ENCODE peak calls at places on chromosomes 5 and 9, in nine cellular contexts. One of them, this sample, is unnamed.

GRCh38 chr5:84255318-84255717 is 129.4 kb downstream of the EDIL3 start:
- DNase-seq in LoVo: peak
- DNase-seq in NCI-H82: peak
- DNase-seq in fibroblast of lung: peak
- DNase-seq in neuronal stem cell: no peak
- DNase-seq in stimulated activated naive CD4-positive, alpha-beta T cell treated with Interleukin-2 at 50 U/mL for 16 hours: no peak
- DNase-seq in A549: peak
- DNase-seq in stimulated activated CD4-positive, alpha-beta T cell treated with anti-CD3 and anti-CD28 coated beads, Interleukin-4, amount 100 ng/mL, for 24 hours: no peak
- DNase-seq in T-helper 9 cell: no peak
- DNase-seq in this sample: no peak

GRCh38 chr5:135236187-135236835 is 162.7 kb downstream of the MACROH2A1 start:
- DNase-seq in LoVo: no peak
- DNase-seq in NCI-H82: no peak
- DNase-seq in fibroblast of lung: no peak
- DNase-seq in neuronal stem cell: no peak
- DNase-seq in stimulated activated naive CD4-positive, alpha-beta T cell treated with Interleukin-2 at 50 U/mL for 16 hours: no peak
- DNase-seq in A549: no peak
- DNase-seq in stimulated activated CD4-positive, alpha-beta T cell treated with anti-CD3 and anti-CD28 coated beads, Interleukin-4, amount 100 ng/mL, for 24 hours: no peak
- DNase-seq in T-helper 9 cell: no peak
- DNase-seq in this sample: no peak

GRCh38 chr9:132367613-132368305 is 13.0 kb upstream of the SETX start:
- DNase-seq in LoVo: no peak
- DNase-seq in NCI-H82: no peak
- DNase-seq in fibroblast of lung: no peak
- DNase-seq in neuronal stem cell: no peak
- DNase-seq in stimulated activated naive CD4-positive, alpha-beta T cell treated with Interleukin-2 at 50 U/mL for 16 hours: no peak
- DNase-seq in A549: no peak
- DNase-seq in stimulated activated CD4-positive, alpha-beta T cell treated with anti-CD3 and anti-CD28 coated beads, Interleukin-4, amount 100 ng/mL, for 24 hours: no peak
- DNase-seq in T-helper 9 cell: no peak
- DNase-seq in this sample: no peak

GRCh38 chr5:72711361-72711760 is 105.1 kb upstream of the TNPO1 start:
- DNase-seq in LoVo: no peak
- DNase-seq in NCI-H82: peak
- DNase-seq in fibroblast of lung: no peak
- DNase-seq in neuronal stem cell: no peak
- DNase-seq in stimulated activated naive CD4-positive, alpha-beta T cell treated with Interleukin-2 at 50 U/mL for 16 hours: no peak
- DNase-seq in A549: no peak
- DNase-seq in stimulated activated CD4-positive, alpha-beta T cell treated with anti-CD3 and anti-CD28 coated beads, Interleukin-4, amount 100 ng/mL, for 24 hours: no peak
- DNase-seq in T-helper 9 cell: no peak
- DNase-seq in this sample: no peak

GRCh38 chr9:93033541-93033940 is 25.0 kb upstream of the SUSD3 start:
- DNase-seq in LoVo: no peak
- DNase-seq in NCI-H82: peak
- DNase-seq in fibroblast of lung: no peak
- DNase-seq in neuronal stem cell: no peak
- DNase-seq in stimulated activated naive CD4-positive, alpha-beta T cell treated with Interleukin-2 at 50 U/mL for 16 hours: no peak
- DNase-seq in A549: no peak
- DNase-seq in stimulated activated CD4-positive, alpha-beta T cell treated with anti-CD3 and anti-CD28 coated beads, Interleukin-4, amount 100 ng/mL, for 24 hours: no peak
- DNase-seq in T-helper 9 cell: no peak
- DNase-seq in this sample: no peak

GRCh38 chr5:13558408-13558807 is 386.1 kb downstream of the DNAH5 start:
- DNase-seq in LoVo: no peak
- DNase-seq in NCI-H82: no peak
- DNase-seq in fibroblast of lung: no peak
- DNase-seq in neuronal stem cell: no peak
- DNase-seq in stimulated activated naive CD4-positive, alpha-beta T cell treated with Interleukin-2 at 50 U/mL for 16 hours: no peak
- DNase-seq in A549: no peak
- DNase-seq in stimulated activated CD4-positive, alpha-beta T cell treated with anti-CD3 and anti-CD28 coated beads, Interleukin-4, amount 100 ng/mL, for 24 hours: no peak
- DNase-seq in T-helper 9 cell: no peak
- DNase-seq in this sample: no peak

GRCh38 chr5:135829681-135830383 is 4.6 kb upstream of the SLC25A48 start:
- DNase-seq in LoVo: peak
- DNase-seq in NCI-H82: peak
- DNase-seq in fibroblast of lung: peak
- DNase-seq in neuronal stem cell: peak
- DNase-seq in stimulated activated naive CD4-positive, alpha-beta T cell treated with Interleukin-2 at 50 U/mL for 16 hours: no peak
- DNase-seq in A549: peak
- DNase-seq in stimulated activated CD4-positive, alpha-beta T cell treated with anti-CD3 and anti-CD28 coated beads, Interleukin-4, amount 100 ng/mL, for 24 hours: no peak
- DNase-seq in T-helper 9 cell: no peak
- DNase-seq in this sample: no peak

GRCh38 chr5:56102885-56103284 is 108.1 kb upstream of the IL6ST start:
- DNase-seq in LoVo: no peak
- DNase-seq in NCI-H82: no peak
- DNase-seq in fibroblast of lung: no peak
- DNase-seq in neuronal stem cell: no peak
- DNase-seq in stimulated activated naive CD4-positive, alpha-beta T cell treated with Interleukin-2 at 50 U/mL for 16 hours: no peak
- DNase-seq in A549: no peak
- DNase-seq in stimulated activated CD4-positive, alpha-beta T cell treated with anti-CD3 and anti-CD28 coated beads, Interleukin-4, amount 100 ng/mL, for 24 hours: no peak
- DNase-seq in T-helper 9 cell: no peak
- DNase-seq in this sample: no peak

GRCh38 chr5:160833806-160834205 is 18.2 kb downstream of the ATP10B start:
- DNase-seq in LoVo: no peak
- DNase-seq in NCI-H82: no peak
- DNase-seq in fibroblast of lung: peak
- DNase-seq in neuronal stem cell: no peak
- DNase-seq in stimulated activated naive CD4-positive, alpha-beta T cell treated with Interleukin-2 at 50 U/mL for 16 hours: no peak
- DNase-seq in A549: no peak
- DNase-seq in stimulated activated CD4-positive, alpha-beta T cell treated with anti-CD3 and anti-CD28 coated beads, Interleukin-4, amount 100 ng/mL, for 24 hours: no peak
- DNase-seq in T-helper 9 cell: no peak
- DNase-seq in this sample: no peak

GRCh38 chr9:35675204-35675603 is 1.5 kb downstream of the CA9 start:
- DNase-seq in LoVo: no peak
- DNase-seq in NCI-H82: no peak
- DNase-seq in fibroblast of lung: no peak
- DNase-seq in neuronal stem cell: no peak
- DNase-seq in stimulated activated naive CD4-positive, alpha-beta T cell treated with Interleukin-2 at 50 U/mL for 16 hours: no peak
- DNase-seq in A549: no peak
- DNase-seq in stimulated activated CD4-positive, alpha-beta T cell treated with anti-CD3 and anti-CD28 coated beads, Interleukin-4, amount 100 ng/mL, for 24 hours: no peak
- DNase-seq in T-helper 9 cell: no peak
- DNase-seq in this sample: no peak

GRCh38 chr5:158876263-158876942 is 223.3 kb downstream of the EBF1 start:
- DNase-seq in LoVo: no peak
- DNase-seq in NCI-H82: no peak
- DNase-seq in fibroblast of lung: no peak
- DNase-seq in neuronal stem cell: no peak
- DNase-seq in stimulated activated naive CD4-positive, alpha-beta T cell treated with Interleukin-2 at 50 U/mL for 16 hours: no peak
- DNase-seq in A549: no peak
- DNase-seq in stimulated activated CD4-positive, alpha-beta T cell treated with anti-CD3 and anti-CD28 coated beads, Interleukin-4, amount 100 ng/mL, for 24 hours: no peak
- DNase-seq in T-helper 9 cell: no peak
- DNase-seq in this sample: no peak

This sample was measured in SIG-M5.